ENCODE peak calls at places on chromosome 3, in ten cellular contexts. V is CD8-positive, alpha-beta T cell; G is nephron progenitor cell; C is HS-27A; A is ecto neural progenitor cell; Y is NCI-H187 treated with DMSO at 0.1 percent for 48 hours; J is mesenteric fat pad; I is AG04449; P is activated CD4-positive, alpha-beta T cell treated with anti-CD3 and anti-CD28 coated beads, Interleukin-2, amount 10 ng/mL, durations not matched to agents 7 days and 5 days; X is nucleus accumbens. H is an unnamed sample.

GRCh38 chr3:18394384-18394995 is 30.6 kb downstream of the SATB1 start:
- DNase-seq in V (no peak), G (no peak), C (no peak), A (no peak), Y (no peak), J (no peak), I (no peak), P (no peak), X (no peak), H (no peak)

GRCh38 chr3:14194865-14195264 is 16.2 kb downstream of the LSM3 start:
- DNase-seq in V (no peak), G (no peak), C (no peak), A (no peak), Y (no peak), J (no peak), I (no peak), P (no peak), X (no peak), H (no peak)

GRCh38 chr3:45778761-45779201 is 17.6 kb downstream of the SLC6A20 start:
- DNase-seq in V (no peak), G (no peak), C (no peak), A (no peak), Y (no peak), J (no peak), I (no peak), P (no peak), X (no peak), H (no peak)

GRCh38 chr3:157145566-157145965 is 14.4 kb downstream of the CCNL1 start:
- DNase-seq in V (no peak), G (no peak), C (no peak), A (no peak), Y (no peak), J (no peak), I (no peak), P (no peak), X (no peak), H (no peak)

GRCh38 chr3:17088017-17088416 is 203.3 kb downstream of the PLCL2 start:
- DNase-seq in V (no peak), G (no peak), C (no peak), A (no peak), Y (no peak), J (no peak), I (no peak), P (no peak), X (no peak), H (no peak)

GRCh38 chr3:146177072-146177936 is 16.3 kb upstream of the PLOD2 start:
- DNase-seq in V (no peak), G (no peak), C (no peak), A (no peak), Y (no peak), J (no peak), I (no peak), P (no peak), X (no peak), H (no peak)

GRCh38 chr3:56042326-56042951 is 425.8 kb downstream of the ERC2 start:
- DNase-seq in V (no peak), G (peak), C (peak), A (no peak), Y (no peak), J (no peak), I (peak), P (no peak), X (no peak), H (peak)

GRCh38 chr3:46701211-46701939 is at the start of gene TMIE:
- DNase-seq in V (no peak), G (peak), C (no peak), A (peak), Y (no peak), J (no peak), I (no peak), P (no peak), X (peak), H (no peak)

GRCh38 chr3:108125151-108125540 is 34.3 kb upstream of the CD47 start:
- DNase-seq in V (no peak), G (no peak), C (no peak), A (no peak), Y (no peak), J (no peak), I (no peak), P (no peak), X (no peak), H (no peak)

GRCh38 chr3:13470894-13471574 is 9.1 kb upstream of the HDAC11 start:
- DNase-seq in V (no peak), G (no peak), C (no peak), A (no peak), Y (no peak), J (no peak), I (no peak), P (no peak), X (no peak), H (no peak)

GRCh38 chr3:184347321-184348056 is 10.1 kb downstream of the FAM131A start:
- DNase-seq in V (no peak), G (no peak), C (no peak), A (no peak), Y (no peak), J (no peak), I (no peak), P (no peak), X (no peak), H (no peak)

GRCh38 chr3:173733029-173733652 is 335.6 kb downstream of the NLGN1 start:
- DNase-seq in V (no peak), G (no peak), C (no peak), A (no peak), Y (no peak), J (no peak), I (no peak), P (no peak), X (no peak), H (peak)

GRCh38 chr3:143737065-143737464 is 111.2 kb downstream of the SLC9A9 start:
- DNase-seq in V (no peak), G (no peak), C (no peak), A (no peak), Y (no peak), J (no peak), I (no peak), P (no peak), X (no peak), H (no peak)

GRCh38 chr3:42013652-42014442 is 51.9 kb upstream of the ULK4 start:
- DNase-seq in V (peak), G (peak), C (no peak), A (no peak), Y (no peak), J (peak), I (no peak), P (peak), X (peak), H (no peak)

GRCh38 chr3:139574026-139574947 is 34.7 kb upstream of the RBP1 start:
- DNase-seq in V (no peak), G (no peak), C (no peak), A (no peak), Y (no peak), J (no peak), I (no peak), P (no peak), X (no peak), H (no peak)

GRCh38 chr3:93994056-93994455 is 14.1 kb downstream of the ARL13B start:
- DNase-seq in V (no peak), G (no peak), C (no peak), A (no peak), Y (no peak), J (no peak), I (no peak), P (no peak), X (no peak), H (no peak)

GRCh38 chr3:177186306-177186705 is 11.0 kb downstream of the TBL1XR1 start:
- DNase-seq in V (no peak), G (no peak), C (no peak), A (no peak), Y (no peak), J (no peak), I (no peak), P (no peak), X (no peak), H (no peak)

GRCh38 chr3:45021524-45021923 is 4.6 kb upstream of the CLEC3B start:
- DNase-seq in V (no peak), G (no peak), C (no peak), A (no peak), Y (no peak), J (no peak), I (no peak), P (no peak), X (no peak), H (no peak)

GRCh38 chr3:146271180-146271579 is 20.3 kb upstream of the PLSCR4 start:
- DNase-seq in V (no peak), G (no peak), C (no peak), A (no peak), Y (no peak), J (no peak), I (no peak), P (no peak), X (no peak), H (no peak)

GRCh38 chr3:150076443-150076842 is 105.7 kb upstream of the PFN2 start:
- DNase-seq in V (no peak), G (no peak), C (no peak), A (no peak), Y (no peak), J (no peak), I (no peak), P (no peak), X (no peak), H (no peak)

GRCh38 chr3:123883656-123884257 is 375 bp downstream of the MYLK start:
- DNase-seq in V (no peak), G (peak), C (no peak), A (peak), Y (no peak), J (no peak), I (no peak), P (no peak), X (no peak), H (peak)

GRCh38 chr3:84547971-84548970 is 410.5 kb upstream of the CADM2 start:
- DNase-seq in V (no peak), G (peak), C (peak), A (peak), Y (no peak), J (no peak), I (no peak), P (no peak), X (no peak), H (peak)

GRCh38 chr3:186467969-186468368 is 76.2 kb downstream of the CRYGS start:
- DNase-seq in V (no peak), G (no peak), C (no peak), A (no peak), Y (no peak), J (no peak), I (no peak), P (no peak), X (no peak), H (no peak)

GRCh38 chr3:86029590-86029989 is 961.4 kb downstream of the VGLL3 start:
- DNase-seq in V (no peak), G (no peak), C (no peak), A (no peak), Y (no peak), J (no peak), I (no peak), P (no peak), X (no peak), H (no peak)

GRCh38 chr3:160982497-160982896 is 122.7 kb downstream of the B3GALNT1 start:
- DNase-seq in V (no peak), G (no peak), C (no peak), A (no peak), Y (no peak), J (no peak), I (no peak), P (no peak), X (no peak), H (no peak)

GRCh38 chr3:151305778-151306157 is 10.9 kb downstream of the GPR87 start:
- DNase-seq in V (no peak), G (no peak), C (no peak), A (no peak), Y (no peak), J (no peak), I (no peak), P (no peak), X (no peak), H (peak)

GRCh38 chr3:194654443-194654842 is 17.5 kb downstream of the LSG1 start:
- DNase-seq in V (no peak), G (no peak), C (no peak), A (no peak), Y (no peak), J (no peak), I (no peak), P (no peak), X (no peak), H (no peak)

GRCh38 chr3:39234705-39235104 is 42.3 kb upstream of the XIRP1 start:
- DNase-seq in V (peak), G (no peak), C (no peak), A (no peak), Y (no peak), J (no peak), I (no peak), P (peak), X (no peak), H (no peak)

GRCh38 chr3:94036909-94037507 is 8.6 kb upstream of the STX19 start:
- DNase-seq in V (no peak), G (no peak), C (peak), A (no peak), Y (no peak), J (no peak), I (no peak), P (no peak), X (no peak), H (peak)